ENCODE peak calls at places on chromosome 11, in five cellular contexts. P is left lung, G is tibial nerve, X is spleen, E is suprapubic skin. D is an unnamed sample.

GRCh38 chr11:34784318-34784841 is 131.8 kb downstream of the APIP start:
- DNase-seq in P (no peak), G (no peak), X (no peak), E (no peak), D (no peak)

GRCh38 chr11:95788921-95789505 is 569 bp downstream of the FAM76B start:
- DNase-seq in P (peak; percentile 36), G (peak; percentile 11), X (no peak), E (no peak), D (peak; percentile 19)

GRCh38 chr11:122365545-122366380 is 249.7 kb upstream of the BLID start:
- DNase-seq in P (no peak), G (no peak), X (no peak), E (no peak), D (no peak)

GRCh38 chr11:122779047-122779629 is 59.2 kb upstream of the CRTAM start:
- DNase-seq in P (no peak), G (no peak), X (no peak), E (no peak), D (no peak)

GRCh38 chr11:47688986-47689385 is 26.2 kb downstream of the AGBL2 start:
- DNase-seq in P (no peak), G (no peak), X (no peak), E (no peak), D (no peak)

GRCh38 chr11:122796128-122796717 is 42.1 kb upstream of the CRTAM start:
- DNase-seq in P (no peak), G (peak; percentile 69), X (peak; percentile 85), E (no peak), D (peak; percentile 57)

GRCh38 chr11:36409152-36409713 is 100.8 kb downstream of the TRAF6 start:
- DNase-seq in P (no peak), G (no peak), X (no peak), E (no peak), D (peak; percentile 5)

GRCh38 chr11:62880231-62880802 is 379 bp upstream of the SLC3A2 start:
- DNase-seq in P (peak; percentile 68), G (no peak), X (peak; percentile 87), E (no peak), D (no peak)

GRCh38 chr11:64649304-64649703 is 58.3 kb downstream of the SLC22A12 start:
- DNase-seq in P (no peak), G (no peak), X (no peak), E (no peak), D (no peak)

GRCh38 chr11:109785714-109786113 is 307.5 kb upstream of the ZC3H12C start:
- DNase-seq in P (no peak), G (no peak), X (no peak), E (no peak), D (no peak)

GRCh38 chr11:122852071-122852831 is 14.0 kb downstream of the CRTAM start:
- DNase-seq in P (no peak), G (no peak), X (no peak), E (no peak), D (no peak)

GRCh38 chr11:134752964-134753804 is 341.1 kb upstream of the B3GAT1 start:
- DNase-seq in P (no peak), G (no peak), X (no peak), E (no peak), D (no peak)

GRCh38 chr11:40513281-40513680 is 946.2 kb downstream of the LRRC4C start:
- DNase-seq in P (no peak), G (no peak), X (no peak), E (no peak), D (no peak)

GRCh38 chr11:20156280-20156875 is 3.9 kb downstream of the DBX1 start:
- DNase-seq in P (no peak), G (no peak), X (peak; percentile 80), E (no peak), D (peak; percentile 60)

GRCh38 chr11:13999704-14000103 is 37.2 kb downstream of the SPON1 start:
- DNase-seq in P (no peak), G (no peak), X (no peak), E (no peak), D (no peak)

GRCh38 chr11:83317757-83318548 is 31.8 kb upstream of the CCDC90B start:
- DNase-seq in P (no peak), G (no peak), X (no peak), E (no peak), D (no peak)

GRCh38 chr11:16800382-16800781 is 61.9 kb downstream of the C11orf58 start:
- DNase-seq in P (no peak), G (no peak), X (peak; percentile 1), E (no peak), D (no peak)

GRCh38 chr11:29317669-29318068 is 699.2 kb downstream of the KCNA4 start:
- DNase-seq in P (no peak), G (no peak), X (no peak), E (no peak), D (no peak)

GRCh38 chr11:66906077-66906929 is 49.4 kb downstream of the LRFN4 start:
- DNase-seq in P (no peak), G (peak; percentile 55), X (no peak), E (no peak), D (no peak)

GRCh38 chr11:15236514-15236913 is 121.8 kb downstream of the INSC start:
- DNase-seq in P (no peak), G (no peak), X (no peak), E (no peak), D (no peak)

GRCh38 chr11:68460741-68461283 is at the start of gene PPP6R3:
- DNase-seq in P (no peak), G (no peak), X (peak; percentile 95), E (peak; percentile 83), D (no peak)

GRCh38 chr11:5700422-5701064 is 11.0 kb downstream of the TRIM22 start:
- DNase-seq in P (no peak), G (no peak), X (peak; percentile 67), E (no peak), D (no peak)

GRCh38 chr11:113296447-113297205 is 17.8 kb upstream of the TTC12 start:
- DNase-seq in P (no peak), G (no peak), X (no peak), E (no peak), D (no peak)

GRCh38 chr11:65279713-65280459 is 18.1 kb downstream of the POLA2 start:
- DNase-seq in P (no peak), G (no peak), X (no peak), E (no peak), D (no peak)

GRCh38 chr11:82994615-82995014 is 77.1 kb downstream of the RAB30 start:
- DNase-seq in P (no peak), G (no peak), X (no peak), E (no peak), D (no peak)

GRCh38 chr11:65478411-65479183 is 20.2 kb upstream of the MALAT1 start:
- DNase-seq in P (no peak), G (no peak), X (peak; percentile 82), E (peak; percentile 80), D (no peak)

GRCh38 chr11:118910309-118911112 is 15.2 kb downstream of the BCL9L start:
- DNase-seq in P (peak; percentile 80), G (peak; percentile 59), X (peak; percentile 84), E (no peak), D (peak; percentile 63)

DNA sequence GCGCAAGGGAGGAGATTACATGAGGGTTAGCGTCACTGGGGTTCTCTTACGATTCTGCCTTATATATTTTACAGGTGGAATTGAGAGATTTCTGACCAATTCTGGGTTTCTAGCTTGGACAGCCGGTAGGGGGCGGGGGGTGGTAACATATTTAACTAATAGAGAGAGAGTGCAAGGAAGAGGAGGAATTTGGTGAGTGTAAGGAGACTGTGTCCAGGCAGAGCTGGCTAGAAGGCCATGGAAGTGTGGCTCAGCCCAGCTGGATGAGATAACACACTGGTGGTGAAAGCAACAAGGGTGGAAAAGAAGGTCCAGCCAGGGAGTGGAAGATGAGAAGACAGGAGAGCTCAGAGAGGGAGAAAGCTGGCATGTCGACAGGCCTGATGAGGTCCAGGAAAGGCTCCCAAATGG is 56.5 kb downstream of the ST3GAL4 start:
- DNase-seq in P (no peak), G (no peak), X (peak; percentile 41), E (no peak), D (no peak)
- TF ChIP-seq CTCF in P (no peak), G (no peak), X (no peak), E (no peak), D (no peak)

GRCh38 chr11:56188602-56189001 is 12.2 kb downstream of the OR5J2 start:
- DNase-seq in P (no peak), G (no peak), X (no peak), E (no peak), D (no peak)

GRCh38 chr11:56183459-56183858 is 7.0 kb downstream of the OR5J2 start:
- DNase-seq in P (no peak), G (no peak), X (no peak), E (no peak), D (no peak)
- H3K9me3 ChIP-seq in P (no peaks in the 10 kb centered on the region), G (no peaks in the 10 kb centered on the region), X (peaks cover 32% of the 10 kb centered on the region), E (peaks cover 6% of the 10 kb centered on the region), D (peaks cover 3% of the 10 kb centered on the region)

DNA sequence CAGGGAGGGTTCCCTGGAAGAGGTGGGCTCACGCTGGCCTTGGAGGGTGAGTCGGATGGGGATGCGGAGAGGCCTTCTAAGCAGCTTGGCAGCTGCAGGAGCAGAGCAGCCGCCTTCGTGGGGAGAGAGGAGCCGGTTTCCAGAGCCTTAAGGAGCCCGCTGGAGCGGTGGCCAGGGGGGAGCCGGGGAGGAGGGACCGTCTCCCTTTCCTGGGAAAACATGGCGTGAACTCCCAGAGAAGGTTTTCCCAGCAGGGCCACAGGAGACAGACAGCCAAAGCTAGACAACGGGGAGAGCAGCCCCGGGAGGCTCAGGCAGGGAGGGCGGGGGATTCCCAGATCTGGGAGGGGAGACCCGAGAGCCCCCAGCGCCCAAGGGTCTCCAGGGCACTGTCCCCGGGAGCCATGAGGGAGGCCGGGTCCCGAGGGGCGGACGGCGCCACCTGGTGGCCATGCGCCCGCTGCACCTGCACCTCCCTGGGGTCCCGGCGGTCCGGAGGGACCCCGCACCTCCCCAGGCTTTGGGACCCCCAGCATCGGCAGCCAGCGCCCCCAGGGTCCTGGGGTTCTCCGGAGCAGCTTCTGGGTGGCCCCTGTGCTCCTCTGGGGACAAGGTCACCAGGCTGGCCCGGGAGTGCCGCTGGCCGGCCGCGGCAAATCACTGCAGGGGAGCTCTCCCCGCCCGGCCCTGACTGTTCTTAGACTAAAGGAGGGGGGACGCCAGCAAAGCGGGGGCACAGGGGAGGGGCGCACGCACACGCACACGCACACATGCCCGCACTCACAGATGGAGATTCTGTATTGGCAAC is 2.4 kb upstream of the SYT8 start:
- DNase-seq in P (peak; percentile 60), G (no peak), X (peak; percentile 92), E (no peak), D (peak; percentile 65)
- H3K27me3 ChIP-seq in P (peaks cover 60% of the 10 kb centered on the region), G (no peaks in the 10 kb centered on the region), X (no peaks in the 10 kb centered on the region), E (no peaks in the 10 kb centered on the region), D (peaks cover 16% of the 10 kb centered on the region)

GRCh38 chr11:130623909-130624668 is 175.6 kb downstream of the ADAMTS15 start:
- DNase-seq in P (no peak), G (no peak), X (no peak), E (no peak), D (no peak)
- TF ChIP-seq CTCF in P (no peak), G (no peak), X (no peak), E (no peak), D (no peak)

GRCh38 chr11:59114344-59114743 is 7.3 kb downstream of the FAM111B start:
- DNase-seq in P (no peak), G (no peak), X (no peak), E (no peak), D (no peak)
- H3K9me3 ChIP-seq in P (no peaks in the 10 kb centered on the region), G (no peaks in the 10 kb centered on the region), X (peaks cover 31% of the 10 kb centered on the region), E (peaks cover 4% of the 10 kb centered on the region), D (peaks cover 20% of the 10 kb centered on the region)